ENCODE peak calls at places on chromosomes 1 and 21, in four cellular contexts. T is activated T-helper 1 cell treated with anti-CD3 and anti-CD28 coated beads, Interleukin-2, amount 50 U/mL, for 16 hours; H is GM12864; N is activated CD4-positive, alpha-beta T cell treated with anti-CD3 and anti-CD28 coated beads, Interleukin-2, amount 50 U/mL, for 1 hour. R is an unnamed sample.

GRCh38 chr1:183597656-183598055 is 7.4 kb upstream of the NCF2 start:
- DNase-seq in T (no peak), H (no peak), N (no peak), R (no peak)

GRCh38 chr1:206979379-206980043 is 9.3 kb upstream of the FCAMR start:
- DNase-seq in T (no peak), H (no peak), N (no peak), R (no peak)

GRCh38 chr1:46424730-46425129 is 30.6 kb downstream of the FAAH start:
- DNase-seq in T (no peak), H (no peak), N (no peak), R (no peak)

GRCh38 chr1:218985424-218985823 is 188.3 kb upstream of the LYPLAL1 start:
- DNase-seq in T (no peak), H (no peak), N (no peak), R (no peak)

GRCh38 chr1:39293375-39294070 is 89.0 kb downstream of the MACF1 start:
- DNase-seq in T (no peak), H (no peak), N (no peak), R (no peak)

GRCh38 chr1:235442788-235443429 is 61.3 kb downstream of the B3GALNT2 start:
- DNase-seq in T (no peak), H (no peak), N (no peak), R (no peak)

GRCh38 chr1:226569879-226570547 is 21.4 kb downstream of the STUM start:
- DNase-seq in T (no peak), H (no peak), N (peak; percentile 7), R (no peak)

GRCh38 chr1:170483041-170483440 is 48.9 kb upstream of the GORAB start:
- DNase-seq in T (no peak), H (no peak), N (no peak), R (no peak)

GRCh38 chr1:179091691-179092165 is 9.9 kb downstream of the TOR3A start:
- DNase-seq in T (no peak), H (no peak), N (no peak), R (no peak)

GRCh38 chr1:64961923-64962322 is 4.4 kb downstream of the JAK1 start:
- DNase-seq in T (no peak), H (no peak), N (no peak), R (no peak)

GRCh38 chr21:26836546-26836945 is 8.7 kb downstream of the ADAMTS1 start:
- DNase-seq in T (no peak), H (no peak), N (no peak), R (no peak)

GRCh38 chr1:108051625-108052382 is 86.8 kb upstream of the VAV3 start:
- DNase-seq in T (no peak), H (no peak), N (no peak), R (no peak)

GRCh38 chr21:31660134-31660565 is 657 bp downstream of the SOD1 start:
- DNase-seq in T (no peak), H (no peak), N (peak; percentile 29), R (no peak)

GRCh38 chr1:82704966-82705365 is 904.2 kb downstream of the ADGRL2 start:
- DNase-seq in T (no peak), H (no peak), N (no peak), R (no peak)

GRCh38 chr1:12161662-12162458 is 4.9 kb upstream of the TNFRSF1B start:
- DNase-seq in T (peak; percentile 59), H (peak; percentile 92), N (peak; percentile 62), R (peak; percentile 88)

GRCh38 chr1:44775930-44776748 is 799 bp downstream of the RPS8 start:
- DNase-seq in T (no peak), H (no peak), N (no peak), R (no peak)

GRCh38 chr1:34701326-34702129 is 53.3 kb upstream of the GJB5 start:
- DNase-seq in T (no peak), H (no peak), N (no peak), R (no peak)

GRCh38 chr1:151839457-151840409 is at the start of gene C2CD4D:
- DNase-seq in T (peak; percentile 53), H (no peak), N (peak; percentile 66), R (peak; percentile 9)

GRCh38 chr1:227174136-227174535 is 144.2 kb downstream of the CDC42BPA start:
- DNase-seq in T (no peak), H (no peak), N (no peak), R (no peak)

GRCh38 chr1:7912743-7913557 is 27.7 kb downstream of the TNFRSF9 start:
- DNase-seq in T (no peak), H (no peak), N (peak; percentile 22), R (no peak)

GRCh38 chr1:168234846-168235547 is 9.2 kb downstream of the SFT2D2 start:
- DNase-seq in T (no peak), H (no peak), N (peak; percentile 18), R (no peak)